ENCODE peak calls at places on chromosomes 12 and 14, in five cellular contexts. W is WTC11, L is HepG2, U is K562, G is GM12878. D is an unnamed sample.

GRCh38 chr12:118015944-118016343 is 559 bp upstream of the RFC5 start:
- DNase-seq in U (no peak), G (no peak), W (no peak), L (peak), D (no peak)

GRCh38 chr14:22403286-22403685 is 185.7 kb downstream of the DAD1 start:
- DNase-seq in U (no peak), W (no peak), G (no peak), L (no peak), D (no peak)

GRCh38 chr12:93913845-93914244 is 234.5 kb upstream of the PLXNC1 start:
- DNase-seq in U (no peak), W (no peak), G (no peak), L (no peak), D (no peak)

GRCh38 chr14:33936391-33936790 is 14.5 kb downstream of the EGLN3 start:
- DNase-seq in L (no peak), W (no peak), G (no peak), U (no peak), D (no peak)

GRCh38 chr14:68283378-68284123 is 464.0 kb downstream of the RAD51B start:
- DNase-seq in U (no peak), G (peak), W (no peak), L (no peak), D (no peak)

GRCh38 chr12:29730481-29730880 is 53.3 kb downstream of the TMTC1 start:
- DNase-seq in U (no peak), W (no peak), G (no peak), L (no peak), D (no peak)

GRCh38 chr12:51953925-51954324 is 2.4 kb downstream of the ACVR1B start:
- DNase-seq in U (peak), W (no peak), L (no peak), G (no peak), D (no peak)

GRCh38 chr12:111227476-111228420 is 141.1 kb downstream of the PHETA1 start:
- DNase-seq in G (no peak), U (no peak), W (no peak), L (no peak), D (peak)

GRCh38 chr12:95504140-95504539 is 30.2 kb downstream of the METAP2 start:
- DNase-seq in U (no peak), W (no peak), L (no peak), G (no peak), D (no peak)

GRCh38 chr14:21913759-21914158 is 240.1 kb upstream of the OR4E1 start:
- DNase-seq in W (peak), U (peak), L (peak), G (peak), D (peak)

GRCh38 chr14:51868405-51868804 is 8.0 kb downstream of the GNG2 start:
- DNase-seq in W (no peak), G (no peak), L (no peak), U (no peak), D (no peak)

GRCh38 chr14:36649872-36650650 is 11.6 kb upstream of the PAX9 start:
- DNase-seq in W (no peak), U (no peak), L (no peak), G (no peak), D (no peak)

GRCh38 chr12:130421896-130422295 is 84.2 kb downstream of the PIWIL1 start:
- DNase-seq in W (no peak), L (no peak), G (no peak), U (no peak), D (no peak)

GRCh38 chr14:75279739-75280447 is 1.3 kb downstream of the FOS start:
- DNase-seq in W (peak), L (no peak), U (no peak), G (no peak), D (no peak)

GRCh38 chr12:32163596-32163995 is 56.9 kb downstream of the BICD1 start:
- DNase-seq in G (no peak), L (no peak), U (no peak), W (no peak), D (no peak)

GRCh38 chr12:119989619-119990381 is 764 bp downstream of the BICDL1 start:
- DNase-seq in U (peak), L (peak), G (no peak), W (peak), D (peak)

GRCh38 chr12:106120578-106121105 is 18.1 kb downstream of the NUAK1 start:
- DNase-seq in W (no peak), G (no peak), U (no peak), L (peak), D (no peak)

GRCh38 chr14:71290960-71291466 is 383.8 kb downstream of the PCNX1 start:
- DNase-seq in W (no peak), L (peak), G (peak), U (peak), D (peak)

GRCh38 chr12:65879878-65880277 is 55.6 kb downstream of the HMGA2 start:
- DNase-seq in L (no peak), W (no peak), U (no peak), G (no peak), D (no peak)

DNA sequence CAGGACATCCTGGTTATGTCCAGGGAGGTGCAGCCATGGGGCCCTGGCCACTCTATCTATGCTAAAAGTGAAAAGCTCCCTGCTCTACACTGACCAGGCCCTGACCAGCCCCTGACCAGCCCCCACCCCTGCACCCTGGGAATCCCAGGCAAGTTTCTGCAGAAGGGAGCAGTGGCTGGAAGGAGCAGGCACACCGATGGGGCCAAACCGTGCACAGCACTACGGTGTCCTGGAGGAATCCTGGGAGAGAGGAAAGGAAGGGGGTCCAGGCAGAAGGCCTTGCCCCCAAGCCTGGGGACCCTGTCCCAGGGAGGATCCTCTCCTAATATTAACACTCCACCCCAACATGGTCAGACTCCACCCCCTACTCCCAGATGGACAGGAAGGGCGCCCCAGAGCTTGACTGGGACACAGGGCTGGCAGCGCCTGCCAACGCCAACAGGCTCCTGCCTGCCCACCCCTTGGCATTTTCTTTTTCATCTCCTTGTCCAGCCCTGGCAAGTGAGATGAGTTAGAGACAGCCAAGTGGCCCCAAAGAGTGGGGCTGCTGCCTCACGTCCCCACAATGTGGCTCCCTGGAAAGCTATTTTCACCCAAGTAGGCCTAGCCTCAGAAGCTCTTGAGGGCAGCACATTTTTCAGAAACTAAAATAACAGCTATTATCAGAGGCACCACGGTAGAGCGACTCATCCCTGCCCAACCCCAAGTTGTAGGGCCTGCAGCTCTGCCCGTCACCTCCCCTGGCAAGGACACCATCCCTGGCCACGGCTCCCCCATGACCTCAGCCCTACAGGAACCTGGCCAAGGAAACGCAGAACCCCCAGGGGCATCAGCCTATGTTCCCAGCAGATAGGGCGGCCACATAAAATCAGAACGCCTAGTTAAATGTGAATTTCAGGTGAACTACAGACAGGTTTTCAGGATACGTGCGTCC is 82.6 kb downstream of the SCARB1 start:
- DNase-seq in L (no peak), G (no peak), W (no peak), U (no peak), D (no peak)
- TF ChIP-seq ESRRA in L (no peak), G (no peak), W (no peak), U (no peak), D (no peak)

DNA sequence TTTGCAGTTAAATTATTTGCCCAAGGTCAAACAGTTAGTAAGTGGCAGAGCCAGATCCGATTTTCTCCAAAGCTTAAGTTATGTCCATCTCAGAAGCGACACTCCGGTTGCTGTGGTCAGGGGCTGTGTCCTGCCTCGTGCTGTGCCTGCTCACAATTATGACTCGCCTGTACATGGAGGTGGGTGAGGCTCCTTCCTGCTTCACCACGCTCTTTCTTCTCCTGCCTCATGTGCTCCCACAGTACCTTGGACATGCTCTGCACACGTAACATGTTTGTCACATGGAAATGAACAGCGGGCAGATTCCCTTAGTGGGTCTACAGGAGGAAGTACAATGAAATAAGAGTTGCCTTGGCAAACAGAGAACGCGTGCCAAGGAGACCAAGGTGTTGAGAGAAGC is 62.2 kb upstream of the CCND2 start:
- DNase-seq in L (no peak), U (no peak), W (no peak), G (no peak), D (no peak)
- TF ChIP-seq ESRRA in L (no peak), U (no peak), W (no peak), G (no peak), D (no peak)

GRCh38 chr12:122889658-122890561 is 6.0 kb downstream of the VPS37B start:
- DNase-seq in L (no peak), U (no peak), W (no peak), G (no peak), D (no peak)

GRCh38 chr12:122886161-122886560 is 9.8 kb downstream of the VPS37B start:
- DNase-seq in L (no peak), W (no peak), U (no peak), G (no peak), D (no peak)

GRCh38 chr12:122886851-122887816 is 8.8 kb downstream of the VPS37B start:
- DNase-seq in U (peak), L (no peak), G (peak), W (no peak), D (peak)

GRCh38 chr12:122888232-122888752 is 7.6 kb downstream of the VPS37B start:
- DNase-seq in L (peak), W (peak), U (peak), G (no peak), D (peak)

DNA sequence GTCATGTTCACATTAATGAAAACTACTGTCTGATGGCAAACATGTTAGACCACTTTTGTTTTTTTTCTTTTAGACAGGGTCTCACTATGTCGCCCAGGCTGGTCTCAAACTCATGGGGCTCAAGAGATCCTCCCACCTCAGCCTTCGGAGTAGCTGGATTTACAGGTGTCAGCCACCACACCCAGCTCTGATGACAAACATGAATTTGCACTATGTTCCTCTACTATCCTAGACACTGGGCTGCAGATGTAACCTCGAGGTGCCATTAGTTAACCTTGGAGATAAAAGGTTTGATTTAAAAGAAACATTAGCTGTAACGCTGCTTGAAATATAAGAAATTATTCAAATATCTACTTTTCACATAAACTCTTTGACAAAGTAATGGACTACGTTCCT is 8.1 kb downstream of the VPS37B start:
- DNase-seq in L (no peak), U (peak), W (no peak), G (no peak), D (no peak)
- TF ChIP-seq ESRRA in L (no peak), U (no peak), W (no peak), G (no peak), D (no peak)

DNA sequence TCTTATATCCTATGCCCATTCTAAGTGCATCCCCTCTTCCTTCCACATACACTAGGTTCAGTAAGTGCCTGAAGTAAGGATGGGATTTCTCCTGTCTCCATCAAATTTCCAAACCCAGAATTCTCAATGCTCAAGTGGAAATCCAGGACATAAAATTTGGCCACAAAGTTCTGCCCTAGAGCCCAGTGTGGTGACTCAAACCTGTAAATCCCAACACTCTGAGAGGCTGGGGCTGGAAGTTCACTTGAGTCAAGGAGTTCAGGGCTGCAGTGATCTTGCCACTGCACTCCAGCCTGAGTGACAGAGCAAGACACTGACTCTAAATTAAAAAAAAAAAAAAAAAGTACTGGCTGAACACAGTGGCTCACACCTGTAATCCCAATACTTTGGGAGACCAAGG is 4.5 kb upstream of the ARF3 start:
- DNase-seq in W (no peak), L (no peak), U (no peak), G (no peak), D (no peak)
- TF ChIP-seq ESRRA in W (no peak), L (no peak), U (no peak), G (no peak), D (no peak)

DNA sequence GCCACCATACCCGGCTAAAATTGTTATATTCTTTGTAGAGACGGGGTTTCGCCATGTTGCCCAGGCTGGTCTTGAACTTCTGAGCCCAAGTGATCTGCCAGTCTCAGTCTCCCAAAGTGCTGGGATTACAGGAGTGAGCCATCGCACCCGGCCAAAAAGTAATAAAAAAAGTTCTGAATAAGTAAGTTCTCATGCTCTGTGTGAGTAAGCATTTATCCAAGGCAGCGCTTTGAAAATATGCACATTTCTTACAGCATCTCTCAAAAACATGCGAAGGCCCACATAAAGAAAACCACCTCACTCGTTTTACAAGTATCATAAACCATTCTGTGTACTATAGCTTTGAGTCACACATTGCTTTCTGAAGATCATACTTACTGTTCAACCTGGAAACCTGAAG is 8.6 kb downstream of the GIT2 start:
- DNase-seq in U (no peak), W (no peak), G (no peak), L (no peak), D (no peak)
- TF ChIP-seq ESRRA in U (no peak), W (no peak), G (no peak), L (no peak), D (no peak)

DNA sequence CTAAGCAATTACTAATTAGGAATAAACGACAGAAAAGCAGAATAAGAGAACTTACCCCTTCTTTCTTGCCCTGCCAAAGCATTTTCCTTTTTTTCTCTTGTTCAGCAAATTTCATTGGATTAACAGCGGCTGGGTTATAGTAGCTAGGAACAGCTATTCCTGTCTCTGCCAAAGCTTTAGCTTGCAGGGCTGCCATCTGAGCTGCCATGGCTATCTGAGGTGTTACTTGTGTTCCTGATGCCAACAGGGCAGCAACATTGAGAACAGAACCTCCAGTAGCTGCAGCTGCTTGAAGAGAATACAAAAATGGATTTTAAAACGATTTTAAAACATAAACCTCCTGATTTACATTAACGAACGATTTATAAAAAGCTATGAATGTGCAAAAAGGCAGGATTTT is 7.4 kb upstream of the ZCCHC8 start:
- DNase-seq in W (no peak), U (no peak), L (no peak), G (no peak), D (no peak)
- TF ChIP-seq ESRRA in W (no peak), U (no peak), L (no peak), G (no peak), D (no peak)

D was measured in A549.